ENCODE peak calls at places on chromosomes 2 and 18, in nine cellular contexts. O is aorta, W is SJSA1, V is lung, E is lower lobe of right lung, A is suprapubic skin, D is cardiac muscle cell, X is body of pancreas, U is gastrocnemius medialis. N is an unnamed sample.

GRCh38 chr2:126862730-126863129 is 36.0 kb upstream of the TEX51 start:
- DNase-seq in O (no peak), W (no peak), V (peak; percentile 3), E (no peak), A (no peak), D (no peak), X (no peak), U (no peak), N (no peak)

GRCh38 chr18:44325903-44326650 is 354.6 kb upstream of the SETBP1 start:
- DNase-seq in O (peak; percentile 59), W (peak; percentile 26), V (peak; percentile 48), E (no peak), A (peak; percentile 59), D (peak; percentile 80), X (peak; percentile 81), U (peak; percentile 14), N (no peak)

GRCh38 chr2:54560146-54560881 is 104.2 kb downstream of the SPTBN1 start:
- DNase-seq in O (peak; percentile 55), W (peak; percentile 93), V (peak; percentile 44), E (peak; percentile 51), A (peak; percentile 81), D (no peak), X (peak; percentile 44), U (no peak), N (peak; percentile 74)

GRCh38 chr2:136319227-136319626 is 201.3 kb upstream of the CXCR4 start:
- DNase-seq in O (no peak), W (no peak), V (no peak), E (no peak), A (no peak), D (no peak), X (no peak), U (no peak), N (no peak)

GRCh38 chr2:185700883-185701282 is 37.7 kb upstream of the FSIP2 start:
- DNase-seq in O (no peak), W (no peak), V (no peak), E (no peak), A (no peak), D (peak; percentile 44), X (no peak), U (no peak), N (no peak)

GRCh38 chr18:23239885-23240608 is 104.8 kb downstream of the CABLES1 start:
- DNase-seq in O (no peak), W (no peak), V (no peak), E (no peak), A (no peak), D (no peak), X (no peak), U (no peak), N (no peak)

GRCh38 chr2:86069783-86070339 is 35.8 kb downstream of the POLR1A start:
- DNase-seq in O (no peak), W (no peak), V (no peak), E (no peak), A (no peak), D (no peak), X (no peak), U (no peak), N (no peak)

GRCh38 chr2:24635181-24635580 is 144.1 kb downstream of the NCOA1 start:
- DNase-seq in O (no peak), W (no peak), V (no peak), E (no peak), A (no peak), D (no peak), X (no peak), U (no peak), N (no peak)

GRCh38 chr18:34871435-34871834 is 161.3 kb downstream of the DTNA start:
- DNase-seq in O (no peak), W (no peak), V (no peak), E (no peak), A (no peak), D (no peak), X (no peak), U (no peak), N (no peak)

GRCh38 chr2:128370468-128371247 is 52.0 kb upstream of the HS6ST1 start:
- DNase-seq in O (no peak), W (peak; percentile 39), V (no peak), E (no peak), A (peak; percentile 55), D (no peak), X (no peak), U (no peak), N (peak; percentile 64)

DNA sequence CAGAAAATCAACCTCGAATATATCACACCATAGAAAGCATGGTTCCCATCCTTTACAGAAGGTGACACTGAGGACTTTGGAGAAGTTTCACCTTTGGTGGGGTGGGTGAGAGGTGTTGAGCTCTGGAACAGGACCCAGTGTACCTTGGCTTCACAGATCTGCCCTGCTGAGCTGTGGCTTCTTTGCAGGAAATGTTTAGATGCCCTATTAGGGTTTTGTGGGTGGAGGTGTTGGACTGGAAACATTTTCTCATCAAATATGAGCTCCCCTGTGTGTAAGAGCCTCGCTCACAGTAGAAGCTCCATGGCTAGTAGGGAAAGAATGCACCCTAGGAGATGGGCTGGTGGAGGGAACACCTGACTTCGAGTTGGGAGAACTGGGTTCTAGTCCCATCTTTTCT is 55.6 kb downstream of the RPL37A start:
- DNase-seq in O (no peak), W (no peak), V (no peak), E (no peak), A (no peak), D (no peak), X (no peak), U (no peak), N (no peak)
- H3K4me1 ChIP-seq in O (no peaks in the 10 kb centered on the region), W (peaks cover 16% of the 10 kb centered on the region), V (peaks cover 12% of the 10 kb centered on the region), E (peaks cover 26% of the 10 kb centered on the region), A (peaks cover 30% of the 10 kb centered on the region), D (peaks cover 15% of the 10 kb centered on the region), X (peaks cover 41% of the 10 kb centered on the region), U (peaks cover 13% of the 10 kb centered on the region), N (peaks cover 68% of the 10 kb centered on the region)

GRCh38 chr2:71716697-71717624 is 263.6 kb downstream of the DYSF start:
- DNase-seq in O (peak; percentile 94), W (peak; percentile 89), V (peak; percentile 74), E (peak; percentile 74), A (peak; percentile 86), D (peak; percentile 88), X (peak; percentile 81), U (peak; percentile 99), N (peak; percentile 94)
- H3K4me1 ChIP-seq in O (peaks cover 13% of the 10 kb centered on the region), W (peaks cover 86% of the 10 kb centered on the region), V (peaks cover 36% of the 10 kb centered on the region), E (peaks cover 43% of the 10 kb centered on the region), A (peaks cover 24% of the 10 kb centered on the region), D (peaks cover 61% of the 10 kb centered on the region), X (peaks cover 45% of the 10 kb centered on the region), U (peaks cover 86% of the 10 kb centered on the region), N (peaks cover 8% of the 10 kb centered on the region)

GRCh38 chr2:30695749-30696148 is 111.5 kb downstream of the CAPN13 start:
- DNase-seq in O (no peak), W (no peak), V (peak; percentile 22), E (no peak), A (peak; percentile 17), D (no peak), X (no peak), U (no peak), N (no peak)
- H3K4me1 ChIP-seq in O (peaks cover 5% of the 10 kb centered on the region), W (no peaks in the 10 kb centered on the region), V (peaks cover 2% of the 10 kb centered on the region), E (peaks cover 8% of the 10 kb centered on the region), A (no peaks in the 10 kb centered on the region), D (peaks cover 20% of the 10 kb centered on the region), X (no peaks in the 10 kb centered on the region), U (peaks cover 12% of the 10 kb centered on the region), N (peaks cover 27% of the 10 kb centered on the region)

GRCh38 chr2:176091329-176092258 is 927 bp upstream of the HOXD13 start:
- DNase-seq in O (peak; percentile 19), W (no peak), V (no peak), E (no peak), A (peak; percentile 50), D (no peak), X (no peak), U (no peak), N (no peak)

GRCh38 chr2:176090870-176091269 is 1.7 kb upstream of the HOXD13 start:
- DNase-seq in O (no peak), W (no peak), V (no peak), E (no peak), A (no peak), D (no peak), X (no peak), U (no peak), N (no peak)

GRCh38 chr2:176088048-176088936 is 4.2 kb upstream of the HOXD13 start:
- DNase-seq in O (no peak), W (peak; percentile 36), V (no peak), E (peak; percentile 64), A (no peak), D (peak; percentile 77), X (peak; percentile 63), U (peak; percentile 34), N (peak; percentile 71)

GRCh38 chr2:176088937-176089842 is 3.3 kb upstream of the HOXD13 start:
- DNase-seq in O (no peak), W (no peak), V (no peak), E (no peak), A (no peak), D (no peak), X (no peak), U (no peak), N (no peak)

GRCh38 chr2:176089843-176090395 is 2.6 kb upstream of the HOXD13 start:
- DNase-seq in O (no peak), W (no peak), V (no peak), E (no peak), A (no peak), D (no peak), X (no peak), U (no peak), N (no peak)
- H3K4me1 ChIP-seq in O (no peaks in the 10 kb centered on the region), W (peaks cover 16% of the 10 kb centered on the region), V (peaks cover 17% of the 10 kb centered on the region), E (peaks cover 19% of the 10 kb centered on the region), A (peaks cover 45% of the 10 kb centered on the region), D (peaks cover 8% of the 10 kb centered on the region), X (peaks cover 33% of the 10 kb centered on the region), U (peaks cover 3% of the 10 kb centered on the region), N (no peaks in the 10 kb centered on the region)

N was measured in tibial artery.